ENCODE peak calls at places on chromosomes 13 and 19, in seven cellular contexts. G is OCI-LY7; I is AG04450; S is nucleus accumbens; R is brain microvascular endothelial cell; O is stimulated activated CD8-positive, alpha-beta memory T cell treated with anti-CD3 and anti-CD28 coated beads, Interleukin-15, amount 100 ng/mL, for 1 hour; H is NCI-H187. C is an unnamed sample.

GRCh38 chr19:5106971-5107370 is 138.1 kb downstream of the KDM4B start:
- DNase-seq in R (no peak), O (no peak), S (no peak), I (no peak), G (no peak), H (no peak), C (no peak)

GRCh38 chr13:43307921-43308433 is 284.6 kb downstream of the DNAJC15 start:
- DNase-seq in O (no peak), G (peak), I (peak), R (peak), S (no peak), H (peak), C (peak)

GRCh38 chr19:12065100-12065538 is 588 bp downstream of the ZNF844 start:
- DNase-seq in I (no peak), G (no peak), S (no peak), R (peak), H (no peak), O (no peak), C (no peak)

GRCh38 chr19:18425515-18426415 is 6.6 kb downstream of the SSBP4 start:
- DNase-seq in H (no peak), I (no peak), R (peak), O (no peak), G (no peak), S (no peak), C (no peak)

GRCh38 chr13:107574517-107575215 is 640.7 kb downstream of the LIG4 start:
- DNase-seq in H (no peak), S (no peak), O (no peak), G (no peak), I (no peak), R (no peak), C (no peak)

GRCh38 chr19:42628411-42629135 is 33.8 kb upstream of the CEACAM8 start:
- DNase-seq in I (no peak), H (no peak), R (no peak), G (no peak), S (no peak), O (no peak), C (no peak)

GRCh38 chr13:50594276-50594970 is 249.1 kb downstream of the DLEU7 start:
- DNase-seq in R (no peak), G (peak), H (peak), S (no peak), O (no peak), I (no peak), C (peak)

GRCh38 chr13:46134961-46135522 is 30.2 kb upstream of the CPB2 start:
- DNase-seq in R (no peak), O (no peak), G (no peak), S (no peak), I (no peak), H (peak), C (no peak)

GRCh38 chr19:7558667-7559066 is 23.1 kb downstream of the PNPLA6 start:
- DNase-seq in I (no peak), S (no peak), R (no peak), H (no peak), G (no peak), O (no peak), C (no peak)

GRCh38 chr19:29714371-29714952 is 599 bp downstream of the C19orf12 start:
- DNase-seq in G (no peak), R (no peak), S (no peak), O (no peak), I (no peak), H (no peak), C (no peak)

GRCh38 chr13:20654156-20654555 is 49.3 kb upstream of the IL17D start:
- DNase-seq in O (no peak), G (no peak), H (no peak), I (no peak), S (no peak), R (peak), C (no peak)

GRCh38 chr19:13098291-13099072 is 4.2 kb downstream of the LYL1 start:
- DNase-seq in S (no peak), G (no peak), I (no peak), O (no peak), H (no peak), R (no peak), C (no peak)

GRCh38 chr19:20999731-21000352 is 20.6 kb upstream of the ZNF430 start:
- DNase-seq in H (peak), R (peak), G (peak), O (peak), S (peak), I (peak), C (peak)

GRCh38 chr13:27401210-27401609 is 23.2 kb upstream of the GTF3A start:
- DNase-seq in R (no peak), S (no peak), H (no peak), O (no peak), I (no peak), G (no peak), C (no peak)

GRCh38 chr19:49766938-49767315 is at the start of gene AP2A1:
- DNase-seq in H (no peak), O (no peak), I (no peak), G (no peak), S (no peak), R (no peak), C (no peak)

GRCh38 chr13:22092791-22093545 is 422.1 kb downstream of the FGF9 start:
- DNase-seq in R (no peak), H (no peak), S (no peak), I (no peak), G (no peak), O (no peak), C (no peak)

GRCh38 chr13:96851856-96852255 is 142.4 kb downstream of the OXGR1 start:
- DNase-seq in R (no peak), G (no peak), H (no peak), S (no peak), I (no peak), O (no peak), C (no peak)

GRCh38 chr13:26914624-26915023 is 154.0 kb upstream of the GPR12 start:
- DNase-seq in R (no peak), O (no peak), H (peak), S (no peak), G (no peak), I (no peak), C (peak)

GRCh38 chr19:8585894-8586750 is 8.9 kb upstream of the MYO1F start:
- DNase-seq in H (no peak), O (peak), I (no peak), G (peak), S (no peak), R (no peak), C (peak)